ENCODE peak calls at places on chromosomes 12 and 14, in nine cellular contexts. J is CD8-positive, alpha-beta T cell; V is pancreas; O is adipocyte; D is GM12865; L is A549; F is CD8-positive, alpha-beta memory T cell; C is OCI-LY7; P is fibroblast of pulmonary artery. E is an unnamed sample.
A peak's percentile ranks its signal among the peaks of the same experiment; 100 is the strongest.

GRCh38 chr14:104874571-104875411 is 9.7 kb downstream of the CEP170B start:
- DNase-seq in J (no peak), V (no peak), O (no peak), D (no peak), L (no peak), F (no peak), C (no peak), P (no peak), E (no peak)

GRCh38 chr12:47938093-47938492 is 25.3 kb upstream of the TMEM106C start:
- DNase-seq in J (no peak), V (no peak), O (peak; percentile 31), D (no peak), L (no peak), F (no peak), C (no peak), P (no peak), E (no peak)

GRCh38 chr12:52149651-52150241 is 42.1 kb downstream of the KRT80 start:
- DNase-seq in J (no peak), V (no peak), O (no peak), D (no peak), L (peak; percentile 68), F (no peak), C (no peak), P (no peak), E (no peak)

GRCh38 chr12:56836317-56836716 is 73.2 kb downstream of the HSD17B6 start:
- DNase-seq in J (no peak), V (no peak), O (peak; percentile 26), D (no peak), L (peak; percentile 26), F (no peak), C (peak; percentile 4), P (peak; percentile 26), E (no peak)

GRCh38 chr12:65798903-65799302 is 25.4 kb upstream of the HMGA2 start:
- DNase-seq in J (no peak), V (no peak), O (no peak), D (no peak), L (no peak), F (no peak), C (no peak), P (no peak), E (no peak)

GRCh38 chr12:10068634-10069033 is 30.2 kb downstream of the CLEC1A start:
- DNase-seq in J (no peak), V (no peak), O (no peak), D (no peak), L (no peak), F (no peak), C (no peak), P (no peak), E (no peak)

GRCh38 chr14:82309199-82309598 is 775.5 kb upstream of the SEL1L start:
- DNase-seq in J (no peak), V (no peak), O (no peak), D (no peak), L (no peak), F (no peak), C (no peak), P (no peak), E (no peak)

GRCh38 chr12:52877242-52877641 is 27.6 kb downstream of the KRT8 start:
- DNase-seq in J (no peak), V (no peak), O (no peak), D (no peak), L (peak; percentile 35), F (no peak), C (no peak), P (no peak), E (no peak)

GRCh38 chr12:130440411-130441080 is 102.9 kb downstream of the PIWIL1 start:
- DNase-seq in J (no peak), V (no peak), O (no peak), D (no peak), L (no peak), F (no peak), C (no peak), P (no peak), E (no peak)

GRCh38 chr14:58746261-58746660 is 108.5 kb downstream of the DACT1 start:
- DNase-seq in J (no peak), V (peak; percentile 17), O (peak; percentile 55), D (no peak), L (peak; percentile 78), F (no peak), C (no peak), P (peak; percentile 72), E (no peak)

GRCh38 chr12:12585115-12585862 is 22.6 kb upstream of the DUSP16 start:
- DNase-seq in J (no peak), V (no peak), O (peak; percentile 15), D (no peak), L (no peak), F (no peak), C (no peak), P (peak; percentile 47), E (no peak)

GRCh38 chr14:81206115-81206514 is 14.6 kb downstream of the GTF2A1 start:
- DNase-seq in J (no peak), V (no peak), O (no peak), D (no peak), L (no peak), F (no peak), C (no peak), P (no peak), E (no peak)
- H3K4me3 ChIP-seq in J (no peak overlapping the region), V (no peak overlapping the region), O (no peak overlapping the region), D (no peak overlapping the region), L (no peak overlapping the region), F (no peak overlapping the region), C (no peak overlapping the region), P (no peak overlapping the region), E (no peak overlapping the region)

DNA sequence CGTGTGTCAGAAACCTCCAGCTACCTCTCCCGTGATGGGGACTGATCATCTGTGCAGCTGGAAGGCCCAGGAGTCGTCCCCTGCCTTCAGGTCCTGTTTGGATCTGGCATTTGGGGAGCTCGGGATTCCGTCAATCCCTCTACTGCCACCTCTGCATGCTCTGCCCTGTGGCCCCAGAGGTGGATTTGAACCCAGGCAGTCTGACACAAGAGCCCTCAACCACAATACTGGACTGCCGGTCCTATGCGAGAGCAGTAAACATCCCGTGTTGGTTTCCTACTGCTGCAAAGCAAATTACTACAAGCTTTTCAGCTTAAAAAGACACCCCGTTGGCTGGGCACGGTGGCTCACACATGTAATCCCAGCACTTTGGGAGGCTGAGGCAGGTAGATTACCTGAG is 121.9 kb upstream of the FKBP4 start:
- DNase-seq in J (no peak), V (no peak), O (no peak), D (no peak), L (no peak), F (no peak), C (no peak), P (no peak), E (no peak)
- H3K4me3 ChIP-seq in J (no peak overlapping the region), V (no peak overlapping the region), O (no peak overlapping the region), D (no peak overlapping the region), L (no peak overlapping the region), F (no peak overlapping the region), C (no peak overlapping the region), P (no peak overlapping the region), E (no peak overlapping the region)

GRCh38 chr12:6444704-6445688 is at the start of gene CD27:
- DNase-seq in J (peak; percentile 37), V (no peak), O (no peak), D (peak; percentile 79), L (no peak), F (peak; percentile 62), C (peak; percentile 78), P (no peak), E (no peak)

GRCh38 chr12:6443361-6443983 is 1.3 kb upstream of the CD27 start:
- DNase-seq in J (no peak), V (no peak), O (no peak), D (peak; percentile 92), L (no peak), F (no peak), C (peak; percentile 85), P (no peak), E (no peak)

GRCh38 chr12:6444031-6444430 is 724 bp upstream of the CD27 start:
- DNase-seq in J (no peak), V (no peak), O (no peak), D (peak; percentile 67), L (no peak), F (no peak), C (peak; percentile 59), P (no peak), E (no peak)

GRCh38 chr12:6438345-6438744 is 6.4 kb upstream of the CD27 start:
- DNase-seq in J (no peak), V (no peak), O (no peak), D (no peak), L (no peak), F (no peak), C (no peak), P (no peak), E (no peak)

DNA sequence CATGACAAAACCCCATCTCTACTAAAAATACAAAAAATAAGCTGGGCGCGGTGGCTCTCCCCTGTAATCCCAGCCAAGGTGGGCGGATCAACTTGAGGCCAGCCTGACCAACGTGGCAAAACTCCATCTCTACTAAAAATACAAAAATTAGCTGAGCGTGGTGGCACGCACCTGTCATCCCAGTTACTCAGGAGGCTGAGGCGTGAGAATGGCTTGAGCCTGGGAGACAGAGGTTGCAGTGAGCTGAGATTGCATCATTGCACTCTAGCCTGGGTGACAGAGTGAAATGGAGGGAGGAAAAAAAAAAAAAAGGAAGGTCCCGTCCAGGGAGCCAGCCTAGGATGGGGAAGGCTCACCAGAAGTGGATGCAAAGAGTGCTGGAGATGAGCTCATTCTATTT is 2.0 kb upstream of the CD27 start:
- DNase-seq in J (no peak), V (no peak), O (no peak), D (peak; percentile 69), L (no peak), F (no peak), C (no peak), P (no peak), E (no peak)
- H3K4me3 ChIP-seq in J (no peak overlapping the region), V (no peak overlapping the region), O (no peak overlapping the region), D (peak overlapping the region; percentile 99), L (no peak overlapping the region), F (no peak overlapping the region), C (peak overlapping the region; percentile 41), P (no peak overlapping the region), E (no peak overlapping the region)

GRCh38 chr12:94705656-94706055 is 55.3 kb upstream of the TMCC3 start:
- DNase-seq in J (no peak), V (no peak), O (no peak), D (no peak), L (no peak), F (no peak), C (no peak), P (no peak), E (no peak)
- H3K4me3 ChIP-seq in J (no peak overlapping the region), V (no peak overlapping the region), O (no peak overlapping the region), D (no peak overlapping the region), L (no peak overlapping the region), F (no peak overlapping the region), C (no peak overlapping the region), P (no peak overlapping the region), E (no peak overlapping the region)

DNA sequence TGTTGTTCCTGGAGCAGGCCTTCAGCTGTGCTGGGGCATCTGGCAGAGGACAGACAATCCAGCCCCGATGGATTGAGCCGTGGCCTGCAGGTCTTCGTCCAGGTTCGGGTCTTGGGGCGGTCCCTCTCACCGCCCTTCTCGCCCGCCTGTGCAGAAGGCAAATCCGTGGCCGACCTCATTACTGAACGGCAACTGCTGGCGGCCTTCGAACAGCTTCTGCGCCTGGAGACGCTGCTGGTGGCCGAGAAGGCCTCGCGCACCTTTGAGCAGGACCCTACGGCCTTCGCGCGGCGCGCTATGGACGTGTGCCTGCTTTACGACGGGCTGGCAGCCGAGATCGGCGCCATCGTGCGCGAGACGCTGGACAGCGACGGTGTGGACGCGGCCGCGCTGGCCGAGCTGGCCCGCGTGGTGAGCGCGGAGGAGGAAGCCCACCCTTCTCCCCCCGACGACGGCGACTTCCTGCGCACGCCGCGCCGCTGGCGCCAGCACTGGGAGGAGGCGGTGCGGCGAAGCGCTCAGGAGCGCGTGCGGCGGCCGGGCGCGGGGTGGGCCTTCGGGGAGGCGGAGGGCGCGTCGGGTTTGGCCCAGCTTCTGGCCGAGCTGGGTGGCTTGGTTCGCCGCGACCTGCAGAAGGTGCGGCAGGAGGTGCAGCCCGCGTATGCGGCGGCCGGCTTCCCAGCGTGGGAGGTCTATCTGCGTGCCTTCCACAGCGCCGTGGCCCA is 7.6 kb downstream of the EXOC3L4 start:
- DNase-seq in J (no peak), V (no peak), O (no peak), D (no peak), L (no peak), F (no peak), C (no peak), P (no peak), E (no peak)
- H3K4me3 ChIP-seq in J (no peak overlapping the region), V (no peak overlapping the region), O (no peak overlapping the region), D (no peak overlapping the region), L (no peak overlapping the region), F (no peak overlapping the region), C (no peak overlapping the region), P (no peak overlapping the region), E (no peak overlapping the region)